ENCODE peak calls at places on chromosomes 13 and 19, in nine cellular contexts. A is kidney epithelial cell, V is NCI-H187, G is neural crest cell, R is GOT3, Z is activated T-cell treated with anti-CD3 and anti-CD28 coated beads for 1 hour, J is hypothalamus, K is GM03348, W is kidney glomerular epithelial cell. M is an unnamed sample.

GRCh38 chr19:38666662-38667448 is 19.4 kb downstream of the ACTN4 start:
- DNase-seq in W (peak; percentile 52), K (peak; percentile 41), A (no peak), R (no peak), G (no peak), J (no peak), Z (no peak), V (no peak), M (peak; percentile 43)

GRCh38 chr19:46495789-46496099 is at the start of gene PNMA8B:
- DNase-seq in V (peak; percentile 93), Z (peak; percentile 22), G (peak; percentile 98), K (peak; percentile 81), J (peak; percentile 85), W (peak; percentile 13), R (no peak), A (no peak), M (no peak)

GRCh38 chr13:113559061-113559460 is 25.5 kb upstream of the TFDP1 start:
- DNase-seq in J (no peak), Z (no peak), A (no peak), R (no peak), K (no peak), G (no peak), W (no peak), V (no peak), M (no peak)

GRCh38 chr19:14361824-14362223 is 19.4 kb upstream of the ADGRE5 start:
- DNase-seq in W (no peak), V (no peak), K (peak; percentile 40), A (no peak), Z (no peak), R (no peak), G (no peak), J (no peak), M (no peak)

GRCh38 chr13:94033830-94034642 is 445.4 kb downstream of the DCT start:
- DNase-seq in K (no peak), A (no peak), R (no peak), G (no peak), V (no peak), Z (no peak), W (no peak), J (no peak), M (no peak)

GRCh38 chr19:2494447-2495129 is 18.7 kb downstream of the GADD45B start:
- DNase-seq in V (no peak), A (no peak), Z (peak; percentile 64), R (peak; percentile 36), G (no peak), J (peak; percentile 80), K (peak; percentile 91), W (peak; percentile 37), M (peak; percentile 79)

GRCh38 chr13:36814465-36814864 is 4.6 kb upstream of the RFXAP start:
- DNase-seq in R (no peak), W (no peak), Z (no peak), G (no peak), J (no peak), A (no peak), K (no peak), V (peak; percentile 15), M (no peak)

GRCh38 chr19:45528744-45529453 is 21.6 kb downstream of the VASP start:
- DNase-seq in G (no peak), Z (no peak), A (no peak), K (peak; percentile 31), V (peak; percentile 60), R (no peak), J (peak; percentile 51), W (no peak), M (no peak)

GRCh38 chr19:41657157-41657556 is 30.3 kb upstream of the CEACAM4 start:
- DNase-seq in A (no peak), K (no peak), V (no peak), W (no peak), J (no peak), Z (no peak), R (no peak), G (no peak), M (no peak)

GRCh38 chr19:50695251-50696064 is 24.1 kb downstream of the SHANK1 start:
- DNase-seq in A (no peak), V (no peak), R (no peak), Z (no peak), W (no peak), K (peak; percentile 73), J (peak; percentile 37), G (peak; percentile 64), M (peak; percentile 31)

GRCh38 chr13:50598338-50598737 is 245.2 kb downstream of the DLEU7 start:
- DNase-seq in V (no peak), W (no peak), R (no peak), G (no peak), A (peak; percentile 16), Z (no peak), K (no peak), J (no peak), M (no peak)

GRCh38 chr13:106373989-106374572 is 161.4 kb downstream of the EFNB2 start:
- DNase-seq in Z (no peak), J (no peak), G (no peak), A (no peak), K (no peak), W (no peak), V (no peak), R (no peak), M (no peak)

GRCh38 chr13:94188173-94188869 is 291.2 kb downstream of the DCT start:
- DNase-seq in K (no peak), J (no peak), Z (no peak), R (no peak), V (no peak), A (no peak), W (no peak), G (no peak), M (no peak)

GRCh38 chr19:4208385-4209094 is 20.8 kb upstream of the EBI3 start:
- DNase-seq in K (peak; percentile 65), A (no peak), J (no peak), W (peak; percentile 31), Z (no peak), R (no peak), V (no peak), G (no peak), M (peak; percentile 86)

GRCh38 chr13:94267581-94267980 is 211.9 kb downstream of the DCT start:
- DNase-seq in R (no peak), Z (no peak), J (no peak), K (no peak), W (no peak), A (no peak), G (no peak), V (peak; percentile 10), M (no peak)

GRCh38 chr13:109366521-109366920 is 419.9 kb downstream of the IRS2 start:
- DNase-seq in A (no peak), V (no peak), R (no peak), K (no peak), J (no peak), W (no peak), G (no peak), Z (no peak), M (no peak)

GRCh38 chr13:72890546-72890945 is 108.6 kb downstream of the PIBF1 start:
- DNase-seq in Z (no peak), W (peak; percentile 16), K (no peak), J (no peak), G (no peak), V (no peak), R (no peak), A (no peak), M (no peak)

GRCh38 chr13:30847697-30848307 is 58.3 kb upstream of the MEDAG start:
- DNase-seq in K (peak; percentile 91), A (peak; percentile 81), Z (no peak), G (no peak), V (no peak), R (peak; percentile 31), J (no peak), W (peak; percentile 46), M (no peak)

GRCh38 chr19:33246729-33247440 is 21.2 kb upstream of the SLC7A10 start:
- DNase-seq in V (no peak), J (no peak), W (no peak), K (no peak), A (no peak), Z (no peak), G (no peak), R (no peak), M (no peak)

GRCh38 chr13:98454389-98454881 is 122.5 kb downstream of the STK24 start:
- DNase-seq in R (no peak), K (peak; percentile 81), V (no peak), W (peak; percentile 47), A (no peak), Z (no peak), G (no peak), J (no peak), M (no peak)

GRCh38 chr13:25468330-25469178 is 96.8 kb downstream of the ATP8A2 start:
- DNase-seq in R (no peak), W (peak; percentile 21), G (peak; percentile 47), V (no peak), J (peak; percentile 50), A (no peak), K (peak; percentile 37), Z (no peak), M (no peak)

GRCh38 chr19:294341-294818 is 3.2 kb upstream of the PLPP2 start:
- DNase-seq in G (no peak), W (no peak), K (peak; percentile 56), V (no peak), Z (no peak), A (no peak), J (no peak), R (no peak), M (no peak)

GRCh38 chr19:5682293-5682592 is 1.4 kb downstream of the HSD11B1L start:
- DNase-seq in A (no peak), V (no peak), R (no peak), K (no peak), J (no peak), G (no peak), Z (no peak), W (no peak), M (no peak)

GRCh38 chr13:39016087-39016486 is 21.8 kb downstream of the PROSER1 start:
- DNase-seq in W (no peak), A (no peak), G (no peak), J (no peak), K (no peak), Z (no peak), V (no peak), R (no peak), M (no peak)

GRCh38 chr19:46344363-46344762 is 2.5 kb upstream of the PPP5C start:
- DNase-seq in Z (no peak), R (no peak), J (no peak), V (no peak), K (no peak), W (no peak), A (no peak), G (no peak), M (no peak)

M was measured in T47D.